ENCODE peak calls at places on chromosomes 12 and 14, in four cellular contexts. One of them, this sample, is unnamed.
A peak's percentile ranks its signal among the peaks of the same experiment; 100 is the strongest.

GRCh38 chr12:89040146-89040964 is 311.9 kb downstream of the DUSP6 start:
- DNase-seq in IMR-90: peak; percentile 44
- DNase-seq in mesendoderm: no peak
- DNase-seq in H1: no peak
- DNase-seq in this sample: peak; percentile 55

GRCh38 chr12:124238886-124239285 is 56.0 kb upstream of the RFLNA start:
- DNase-seq in IMR-90: no peak
- DNase-seq in mesendoderm: no peak
- DNase-seq in H1: no peak
- DNase-seq in this sample: no peak

GRCh38 chr14:36580856-36581831 is 1.3 kb downstream of the NKX2-8 start:
- DNase-seq in IMR-90: peak; percentile 16
- DNase-seq in mesendoderm: peak; percentile 81
- DNase-seq in H1: peak; percentile 74
- DNase-seq in this sample: peak; percentile 61

GRCh38 chr12:57592551-57593165 is 1.7 kb downstream of the PIP4K2C start:
- DNase-seq in IMR-90: peak; percentile 30
- DNase-seq in mesendoderm: no peak
- DNase-seq in H1: no peak
- DNase-seq in this sample: no peak

GRCh38 chr12:68641138-68641537 is 30.4 kb downstream of the RAP1B start:
- DNase-seq in IMR-90: no peak
- DNase-seq in mesendoderm: no peak
- DNase-seq in H1: no peak
- DNase-seq in this sample: no peak

GRCh38 chr12:958449-959123 is 9.1 kb upstream of the RAD52 start:
- DNase-seq in IMR-90: no peak
- DNase-seq in mesendoderm: no peak
- DNase-seq in H1: no peak
- DNase-seq in this sample: no peak

GRCh38 chr12:64826234-64826633 is 1.8 kb downstream of the TBC1D30 start:
- DNase-seq in IMR-90: peak; percentile 45
- DNase-seq in mesendoderm: peak; percentile 82
- DNase-seq in H1: peak; percentile 86
- DNase-seq in this sample: peak; percentile 86

GRCh38 chr12:122981036-122981471 is 573 bp downstream of the ARL6IP4 start:
- DNase-seq in IMR-90: no peak
- DNase-seq in mesendoderm: peak; percentile 50
- DNase-seq in H1: peak; percentile 69
- DNase-seq in this sample: no peak

GRCh38 chr12:30700216-30700900 is 4.7 kb upstream of the IPO8 start:
- DNase-seq in IMR-90: peak; percentile 23
- DNase-seq in mesendoderm: no peak
- DNase-seq in H1: no peak
- DNase-seq in this sample: no peak

GRCh38 chr12:76274699-76275098 is 73.5 kb downstream of the BBS10 start:
- DNase-seq in IMR-90: peak; percentile 77
- DNase-seq in mesendoderm: no peak
- DNase-seq in H1: no peak
- DNase-seq in this sample: no peak

GRCh38 chr12:79055926-79056674 is 191.5 kb downstream of the SYT1 start:
- DNase-seq in IMR-90: peak; percentile 92
- DNase-seq in mesendoderm: no peak
- DNase-seq in H1: no peak
- DNase-seq in this sample: no peak

GRCh38 chr12:89731614-89732013 is 23.0 kb upstream of the ATP2B1 start:
- DNase-seq in IMR-90: peak; percentile 82
- DNase-seq in mesendoderm: no peak
- DNase-seq in H1: no peak
- DNase-seq in this sample: no peak

GRCh38 chr14:99342906-99343305 is 70.9 kb upstream of the BCL11B start:
- DNase-seq in IMR-90: no peak
- DNase-seq in mesendoderm: no peak
- DNase-seq in H1: no peak
- DNase-seq in this sample: no peak

GRCh38 chr14:79842270-79842669 is 369.0 kb downstream of the DIO2 start:
- DNase-seq in IMR-90: peak; percentile 92
- DNase-seq in mesendoderm: peak; percentile 16
- DNase-seq in H1: no peak
- DNase-seq in this sample: no peak

GRCh38 chr12:32989705-32990104 is 93.1 kb upstream of the PKP2 start:
- DNase-seq in IMR-90: no peak
- DNase-seq in mesendoderm: no peak
- DNase-seq in H1: no peak
- DNase-seq in this sample: no peak

GRCh38 chr12:88952543-88952942 is 372.3 kb upstream of the KITLG start:
- DNase-seq in IMR-90: peak; percentile 81
- DNase-seq in mesendoderm: no peak
- DNase-seq in H1: no peak
- DNase-seq in this sample: no peak

GRCh38 chr12:100346660-100347059 is 10.2 kb upstream of the SLC17A8 start:
- DNase-seq in IMR-90: peak; percentile 39
- DNase-seq in mesendoderm: no peak
- DNase-seq in H1: no peak
- DNase-seq in this sample: no peak

GRCh38 chr14:75650253-75651058 is 10.2 kb downstream of the ERG28 start:
- DNase-seq in IMR-90: no peak
- DNase-seq in mesendoderm: no peak
- DNase-seq in H1: no peak
- DNase-seq in this sample: no peak

GRCh38 chr12:8781326-8781725 is 41.1 kb upstream of the A2ML1 start:
- DNase-seq in IMR-90: no peak
- DNase-seq in mesendoderm: no peak
- DNase-seq in H1: no peak
- DNase-seq in this sample: peak; percentile 15

GRCh38 chr12:42356344-42356743 is 30.4 kb downstream of the PPHLN1 start:
- DNase-seq in IMR-90: no peak
- DNase-seq in mesendoderm: no peak
- DNase-seq in H1: no peak
- DNase-seq in this sample: no peak

GRCh38 chr14:38432186-38432585 is 176.3 kb upstream of the CLEC14A start:
- DNase-seq in IMR-90: no peak
- DNase-seq in mesendoderm: no peak
- DNase-seq in H1: no peak
- DNase-seq in this sample: no peak

GRCh38 chr14:105709281-105710118 is 183.1 kb downstream of the TMEM121 start:
- DNase-seq in IMR-90: no peak
- DNase-seq in mesendoderm: no peak
- DNase-seq in H1: no peak
- DNase-seq in this sample: no peak

GRCh38 chr14:86787782-86788181 is 1205.2 kb downstream of the GALC start:
- DNase-seq in IMR-90: peak; percentile 65
- DNase-seq in mesendoderm: peak; percentile 9
- DNase-seq in H1: no peak
- DNase-seq in this sample: no peak

GRCh38 chr12:38736821-38737220 is 168.6 kb downstream of the CPNE8 start:
- DNase-seq in IMR-90: no peak
- DNase-seq in mesendoderm: no peak
- DNase-seq in H1: no peak
- DNase-seq in this sample: no peak

GRCh38 chr12:56839489-56840442 is 76.6 kb downstream of the HSD17B6 start:
- DNase-seq in IMR-90: peak; percentile 9
- DNase-seq in mesendoderm: peak; percentile 83
- DNase-seq in H1: peak; percentile 72
- DNase-seq in this sample: peak; percentile 83

GRCh38 chr12:65948320-65949008 is 124.2 kb downstream of the HMGA2 start:
- DNase-seq in IMR-90: peak; percentile 96
- DNase-seq in mesendoderm: no peak
- DNase-seq in H1: no peak
- DNase-seq in this sample: no peak

GRCh38 chr12:55068416-55069010 is 48.7 kb downstream of the NEUROD4 start:
- DNase-seq in IMR-90: peak; percentile 43
- DNase-seq in mesendoderm: peak; percentile 93
- DNase-seq in H1: no peak
- DNase-seq in this sample: peak; percentile 87

DNA sequence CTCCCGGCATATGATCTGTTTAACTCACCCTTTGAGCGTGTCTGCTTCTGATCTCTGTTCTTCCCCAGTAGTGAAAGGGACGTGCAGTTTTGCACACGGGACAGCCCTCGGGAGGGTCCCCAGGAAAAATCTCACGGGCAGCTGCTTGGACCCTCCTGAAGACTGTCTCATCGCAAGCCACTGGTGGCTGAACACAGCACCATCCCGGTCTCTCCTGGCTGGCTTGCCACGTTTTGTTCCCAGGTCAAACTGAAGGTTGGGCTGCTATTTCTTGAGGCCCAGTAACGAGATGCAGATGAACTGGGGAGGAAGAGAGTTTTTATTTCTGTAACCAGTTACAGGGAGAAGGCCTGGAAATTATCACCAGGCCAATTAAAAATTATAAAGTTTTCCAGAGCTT is 10.0 kb downstream of the SOAT2 start:
- DNase-seq in IMR-90: no peak
- DNase-seq in mesendoderm: no peak
- DNase-seq in H1: no peak
- DNase-seq in this sample: no peak
- H4K5ac ChIP-seq in IMR-90: no peak overlapping the region
- H4K5ac ChIP-seq in mesendoderm: no peak overlapping the region
- H4K5ac ChIP-seq in H1: no peak overlapping the region
- H4K5ac ChIP-seq in this sample: no peak overlapping the region

DNA sequence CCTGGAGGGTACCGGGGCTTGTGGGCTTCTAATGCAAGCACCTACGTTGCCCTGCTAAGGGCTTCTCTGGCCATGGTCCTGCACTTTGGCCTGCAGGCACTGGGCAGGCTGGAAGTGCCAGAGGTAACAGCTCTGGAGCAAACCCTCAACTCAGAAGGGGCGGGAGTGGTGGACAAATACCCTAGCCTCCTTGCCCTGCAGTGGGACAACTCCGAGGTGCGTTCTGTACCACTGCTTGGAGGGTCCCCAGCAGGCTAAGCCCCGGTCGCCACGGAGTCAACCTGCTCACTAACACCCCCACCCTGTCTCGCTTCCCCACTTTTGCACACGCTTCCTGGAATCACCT is 20.4 kb upstream of the BEGAIN start:
- DNase-seq in IMR-90: no peak
- DNase-seq in mesendoderm: no peak
- DNase-seq in H1: no peak
- DNase-seq in this sample: peak; percentile 25
- H4K5ac ChIP-seq in IMR-90: no peak overlapping the region
- H4K5ac ChIP-seq in mesendoderm: no peak overlapping the region
- H4K5ac ChIP-seq in H1: no peak overlapping the region
- H4K5ac ChIP-seq in this sample: no peak overlapping the region

GRCh38 chr12:131672941-131673330 is 38.0 kb upstream of the SFSWAP start:
- DNase-seq in IMR-90: no peak
- DNase-seq in mesendoderm: no peak
- DNase-seq in H1: no peak
- DNase-seq in this sample: no peak
- H4K5ac ChIP-seq in IMR-90: no peak overlapping the region
- H4K5ac ChIP-seq in mesendoderm: no peak overlapping the region
- H4K5ac ChIP-seq in H1: no peak overlapping the region
- H4K5ac ChIP-seq in this sample: no peak overlapping the region

GRCh38 chr12:67367843-67368242 is 98.7 kb downstream of the CAND1 start:
- DNase-seq in IMR-90: peak; percentile 34
- DNase-seq in mesendoderm: no peak
- DNase-seq in H1: no peak
- DNase-seq in this sample: no peak
- H4K5ac ChIP-seq in IMR-90: no peak overlapping the region
- H4K5ac ChIP-seq in mesendoderm: no peak overlapping the region
- H4K5ac ChIP-seq in H1: no peak overlapping the region
- H4K5ac ChIP-seq in this sample: no peak overlapping the region

GRCh38 chr12:62106547-62107175 is 153.5 kb upstream of the USP15 start:
- DNase-seq in IMR-90: no peak
- DNase-seq in mesendoderm: peak; percentile 14
- DNase-seq in H1: no peak
- DNase-seq in this sample: peak; percentile 38
- H4K5ac ChIP-seq in IMR-90: no peak overlapping the region
- H4K5ac ChIP-seq in mesendoderm: no peak overlapping the region
- H4K5ac ChIP-seq in H1: peak overlapping the region; percentile 77
- H4K5ac ChIP-seq in this sample: no peak overlapping the region

DNA sequence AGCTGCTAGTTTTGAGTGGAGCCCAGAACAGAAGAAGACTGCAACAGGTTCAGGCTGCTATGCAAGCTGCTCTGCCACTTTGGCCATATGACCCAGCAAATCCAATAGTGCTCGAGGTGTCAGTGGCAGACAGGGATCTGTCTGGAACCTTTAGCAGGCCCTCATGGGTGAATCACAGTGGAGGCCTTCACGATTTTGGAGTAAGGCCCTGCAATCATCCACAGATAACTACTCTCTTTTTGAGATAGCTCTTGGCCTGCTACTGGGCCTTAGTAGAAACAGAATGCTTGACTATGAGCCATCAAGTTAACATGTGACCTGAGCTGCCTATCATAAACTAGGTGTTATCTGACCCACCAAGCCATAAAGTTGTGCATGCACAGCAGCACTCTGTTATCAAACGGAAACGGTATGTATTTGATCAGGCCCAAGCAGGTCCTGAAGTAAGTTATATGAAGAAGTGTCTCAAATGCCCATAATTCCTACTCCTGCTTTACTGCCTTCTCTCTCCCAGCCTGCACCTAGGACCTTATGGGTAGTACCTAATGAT is 116.9 kb upstream of the CCDC196 start:
- DNase-seq in IMR-90: no peak
- DNase-seq in mesendoderm: no peak
- DNase-seq in H1: no peak
- DNase-seq in this sample: no peak
- H4K5ac ChIP-seq in IMR-90: no peak overlapping the region
- H4K5ac ChIP-seq in mesendoderm: no peak overlapping the region
- H4K5ac ChIP-seq in H1: no peak overlapping the region
- H4K5ac ChIP-seq in this sample: no peak overlapping the region

GRCh38 chr14:68811161-68811560 is 18.3 kb upstream of the ZFP36L1 start:
- DNase-seq in IMR-90: no peak
- DNase-seq in mesendoderm: no peak
- DNase-seq in H1: no peak
- DNase-seq in this sample: peak; percentile 23
- H4K5ac ChIP-seq in IMR-90: no peak overlapping the region
- H4K5ac ChIP-seq in mesendoderm: no peak overlapping the region
- H4K5ac ChIP-seq in H1: no peak overlapping the region
- H4K5ac ChIP-seq in this sample: no peak overlapping the region

This sample was measured in H9.